ENCODE peak calls at places on chromosome 1, in four cellular contexts. One of them, this sample, is unnamed.
A peak's percentile ranks its signal among the peaks of the same experiment; 100 is the strongest.

GRCh38 chr1:199644912-199645311 is 382.6 kb upstream of the NR5A2 start:
- DNase-seq in T-cell: no peak
- DNase-seq in endothelial cell: no peak
- DNase-seq in GM20000: no peak
- DNase-seq in this sample: no peak

GRCh38 chr1:45682942-45683341 is 3.4 kb downstream of the GPBP1L1 start:
- DNase-seq in GM20000: no peak
- DNase-seq in T-cell: no peak
- DNase-seq in endothelial cell: no peak
- DNase-seq in this sample: no peak

GRCh38 chr1:47828965-47829364 is 168.2 kb downstream of the TRABD2B start:
- DNase-seq in endothelial cell: no peak
- DNase-seq in GM20000: no peak
- DNase-seq in T-cell: no peak
- DNase-seq in this sample: no peak

GRCh38 chr1:17109897-17110554 is 9.2 kb downstream of the PADI2 start:
- DNase-seq in endothelial cell: no peak
- DNase-seq in GM20000: no peak
- DNase-seq in T-cell: no peak
- DNase-seq in this sample: no peak

GRCh38 chr1:172845371-172845770 is 186.5 kb downstream of the FASLG start:
- DNase-seq in GM20000: peak; percentile 41
- DNase-seq in endothelial cell: no peak
- DNase-seq in T-cell: peak; percentile 18
- DNase-seq in this sample: no peak

GRCh38 chr1:29812397-29813135 is 576.2 kb downstream of the PTPRU start:
- DNase-seq in T-cell: no peak
- DNase-seq in GM20000: no peak
- DNase-seq in endothelial cell: no peak
- DNase-seq in this sample: no peak

GRCh38 chr1:173276922-173277800 is 70.0 kb upstream of the TNFSF4 start:
- DNase-seq in T-cell: no peak
- DNase-seq in endothelial cell: no peak
- DNase-seq in GM20000: no peak
- DNase-seq in this sample: no peak

GRCh38 chr1:231171623-231172197 is 9.9 kb downstream of the TRIM67 start:
- DNase-seq in T-cell: no peak
- DNase-seq in endothelial cell: no peak
- DNase-seq in GM20000: no peak
- DNase-seq in this sample: no peak

GRCh38 chr1:56120021-56120420 is 459.3 kb downstream of the PLPP3 start:
- DNase-seq in T-cell: no peak
- DNase-seq in GM20000: no peak
- DNase-seq in endothelial cell: no peak
- DNase-seq in this sample: no peak

GRCh38 chr1:206698990-206699586 is 14.4 kb downstream of the MAPKAPK2 start:
- DNase-seq in T-cell: no peak
- DNase-seq in GM20000: no peak
- DNase-seq in endothelial cell: no peak
- DNase-seq in this sample: no peak

GRCh38 chr1:43388021-43388575 is 1.5 kb downstream of the MED8 start:
- DNase-seq in endothelial cell: no peak
- DNase-seq in GM20000: no peak
- DNase-seq in T-cell: no peak
- DNase-seq in this sample: no peak

GRCh38 chr1:186535388-186536133 is 74.6 kb upstream of the PDC start:
- DNase-seq in GM20000: no peak
- DNase-seq in T-cell: no peak
- DNase-seq in endothelial cell: no peak
- DNase-seq in this sample: no peak

This sample was measured in CD14-positive monocyte.